ENCODE peak calls at places on chromosomes 4 and X, in six cellular contexts. S is neural crest cell, U is GM13977, H is lower lobe of right lung, R is fibroblast of pulmonary artery, O is HFF-Myc. J is an unnamed sample.

GRCh38 chr4:151434183-151434860 is 25.3 kb downstream of the FHIP1A start:
- DNase-seq in S (no peak), U (no peak), H (no peak), R (peak), O (no peak), J (no peak)

GRCh38 chr4:76758290-76758882 is 139.6 kb downstream of the SOWAHB start:
- DNase-seq in S (peak), U (peak), H (no peak), R (peak), O (peak), J (no peak)

GRCh38 chrX:40008841-40009461 is 88.8 kb downstream of the BCOR start:
- DNase-seq in S (no peak), U (no peak), H (peak), R (peak), O (no peak), J (peak)

GRCh38 chr4:46648088-46648744 is 258.3 kb upstream of the GABRA2 start:
- DNase-seq in S (peak), U (peak), H (no peak), R (peak), O (no peak), J (no peak)

GRCh38 chr4:147546341-147546740 is 65.4 kb downstream of the EDNRA start:
- DNase-seq in S (no peak), U (no peak), H (no peak), R (peak), O (peak), J (no peak)

GRCh38 chr4:67885727-67886126 is 1.9 kb upstream of the TMPRSS11D start:
- DNase-seq in S (no peak), U (no peak), H (no peak), R (peak), O (peak), J (no peak)

GRCh38 chrX:31421441-31421840 is 349.6 kb upstream of the FTHL17 start:
- DNase-seq in S (no peak), U (no peak), H (no peak), R (no peak), O (no peak), J (no peak)

GRCh38 chrX:55206152-55206941 is 13.8 kb upstream of the PAGE5 start:
- DNase-seq in S (no peak), U (no peak), H (no peak), R (no peak), O (no peak), J (no peak)

GRCh38 chrX:42415636-42416035 is 362.3 kb downstream of the PPP1R2C start:
- DNase-seq in S (no peak), U (no peak), H (no peak), R (no peak), O (no peak), J (no peak)

GRCh38 chrX:68041110-68041509 is 392.2 kb downstream of the OPHN1 start:
- DNase-seq in S (no peak), U (no peak), H (no peak), R (no peak), O (no peak), J (no peak)

GRCh38 chr4:1299301-1299860 is 9.7 kb downstream of the MAEA start:
- DNase-seq in S (no peak), U (no peak), H (peak), R (no peak), O (no peak), J (no peak)

GRCh38 chr4:144621681-144622080 is 24.3 kb upstream of the HHIP start:
- DNase-seq in S (no peak), U (no peak), H (no peak), R (no peak), O (no peak), J (no peak)

GRCh38 chr4:55296076-55296475 is 50.0 kb upstream of the SRD5A3 start:
- DNase-seq in S (no peak), U (no peak), H (no peak), R (peak), O (no peak), J (no peak)

GRCh38 chrX:95318882-95319281 is 1365.8 kb upstream of the DIAPH2 start:
- DNase-seq in S (no peak), U (peak), H (no peak), R (no peak), O (no peak), J (no peak)

GRCh38 chr4:40848251-40848650 is 98.5 kb downstream of the NSUN7 start:
- DNase-seq in S (no peak), U (no peak), H (no peak), R (no peak), O (no peak), J (no peak)

GRCh38 chr4:123986268-123986798 is 589.7 kb downstream of the SPRY1 start:
- DNase-seq in S (no peak), U (no peak), H (no peak), R (peak), O (peak), J (no peak)

GRCh38 chrX:78945186-78945912 is at the start of gene P2RY10:
- DNase-seq in S (no peak), U (peak), H (no peak), R (no peak), O (no peak), J (no peak)

GRCh38 chr4:87144346-87144745 is 76.1 kb downstream of the KLHL8 start:
- DNase-seq in S (no peak), U (no peak), H (no peak), R (no peak), O (no peak), J (no peak)

GRCh38 chr4:149785686-149786431 is 29.8 kb downstream of the IQCM start:
- DNase-seq in S (no peak), U (no peak), H (no peak), R (peak), O (no peak), J (no peak)

GRCh38 chr4:20176881-20177280 is 74.8 kb upstream of the SLIT2 start:
- DNase-seq in S (no peak), U (no peak), H (no peak), R (no peak), O (no peak), J (no peak)

GRCh38 chr4:65550500-65550899 is 119.8 kb downstream of the EPHA5 start:
- DNase-seq in S (no peak), U (no peak), H (no peak), R (no peak), O (no peak), J (no peak)

GRCh38 chr4:41287005-41287404 is 30.3 kb downstream of the UCHL1 start:
- DNase-seq in S (no peak), U (no peak), H (no peak), R (peak), O (peak), J (no peak)

GRCh38 chrX:74449322-74449936 is 28.1 kb downstream of the SLC16A2 start:
- DNase-seq in S (no peak), U (no peak), H (no peak), R (no peak), O (no peak), J (no peak)

GRCh38 chr4:95838192-95838591 is 1.7 kb upstream of the PDHA2 start:
- DNase-seq in S (no peak), U (no peak), H (no peak), R (no peak), O (no peak), J (no peak)

GRCh38 chr4:54077812-54078211 is 13.4 kb upstream of the CHIC2 start:
- DNase-seq in S (no peak), U (no peak), H (no peak), R (peak), O (no peak), J (no peak)

GRCh38 chrX:125436855-125437254 is 117.2 kb downstream of the TEX13C start:
- DNase-seq in S (no peak), U (no peak), H (no peak), R (peak), O (no peak), J (no peak)

GRCh38 chr4:79917246-79917645 is 155.8 kb downstream of the ANTXR2 start:
- DNase-seq in S (no peak), U (peak), H (no peak), R (peak), O (peak), J (peak)

GRCh38 chr4:40800064-40800463 is 50.3 kb downstream of the NSUN7 start:
- DNase-seq in S (no peak), U (no peak), H (no peak), R (no peak), O (no peak), J (no peak)

GRCh38 chrX:70433848-70434351 is 10.7 kb upstream of the DLG3 start:
- DNase-seq in S (peak), U (peak), H (peak), R (peak), O (no peak), J (peak)

GRCh38 chrX:106220177-106220576 is 52.1 kb downstream of the PWWP3B start:
- DNase-seq in S (no peak), U (no peak), H (no peak), R (peak), O (no peak), J (no peak)

GRCh38 chrX:38806054-38806389 is 4.8 kb downstream of the MID1IP1 start:
- DNase-seq in S (no peak), U (no peak), H (no peak), R (no peak), O (no peak), J (no peak)

GRCh38 chr4:153241970-153242847 is 38.0 kb downstream of the TRIM2 start:
- DNase-seq in S (no peak), U (no peak), H (no peak), R (no peak), O (no peak), J (no peak)

GRCh38 chr4:153748378-153748777 is 11.4 kb downstream of the RNF175 start:
- DNase-seq in S (no peak), U (no peak), H (no peak), R (peak), O (peak), J (no peak)

GRCh38 chr4:141538001-141538400 is 98.4 kb upstream of the IL15 start:
- DNase-seq in S (no peak), U (no peak), H (no peak), R (no peak), O (no peak), J (no peak)

GRCh38 chr4:54061873-54062272 is 2.5 kb downstream of the CHIC2 start:
- DNase-seq in S (no peak), U (no peak), H (no peak), R (no peak), O (no peak), J (no peak)

GRCh38 chrX:96713303-96713702 is 28.7 kb downstream of the DIAPH2 start:
- DNase-seq in S (no peak), U (no peak), H (no peak), R (no peak), O (no peak), J (no peak)

GRCh38 chr4:159765402-159765801 is 662.5 kb downstream of the RAPGEF2 start:
- DNase-seq in S (no peak), U (no peak), H (no peak), R (peak), O (no peak), J (no peak)

GRCh38 chr4:80610845-80611244 is 275.3 kb downstream of the CFAP299 start:
- DNase-seq in S (no peak), U (peak), H (no peak), R (peak), O (peak), J (peak)

GRCh38 chr4:41307633-41308032 is 50.9 kb downstream of the UCHL1 start:
- DNase-seq in S (no peak), U (no peak), H (no peak), R (peak), O (no peak), J (no peak)

GRCh38 chr4:139744232-139744631 is 78.6 kb downstream of the MGST2 start:
- DNase-seq in S (no peak), U (no peak), H (no peak), R (no peak), O (no peak), J (no peak)

GRCh38 chr4:139743027-139743426 is 77.4 kb downstream of the MGST2 start:
- DNase-seq in S (no peak), U (no peak), H (no peak), R (no peak), O (no peak), J (no peak)

GRCh38 chr4:139738846-139739613 is 73.4 kb downstream of the MGST2 start:
- DNase-seq in S (no peak), U (no peak), H (no peak), R (no peak), O (no peak), J (no peak)

GRCh38 chr4:139740121-139740520 is 74.5 kb downstream of the MGST2 start:
- DNase-seq in S (no peak), U (no peak), H (no peak), R (no peak), O (no peak), J (no peak)

GRCh38 chr4:139740531-139741041 is 75.0 kb downstream of the MGST2 start:
- DNase-seq in S (no peak), U (no peak), H (peak), R (peak), O (peak), J (no peak)
- TF ChIP-seq CTCF in S (no peak), U (no peak), H (peak), R (peak), O (peak), J (no peak)

GRCh38 chr4:3532714-3533336 is 603 bp upstream of the LRPAP1 start:
- DNase-seq in S (no peak), U (no peak), H (no peak), R (no peak), O (no peak), J (no peak)

GRCh38 chr4:3531887-3532713 is at the start of gene LRPAP1:
- DNase-seq in S (peak), U (peak), H (peak), R (peak), O (peak), J (peak)

GRCh38 chr4:3530663-3531254 is 1.5 kb downstream of the LRPAP1 start:
- DNase-seq in S (no peak), U (no peak), H (no peak), R (no peak), O (no peak), J (no peak)

GRCh38 chr4:3530051-3530450 is 2.2 kb downstream of the LRPAP1 start:
- DNase-seq in S (no peak), U (no peak), H (no peak), R (no peak), O (no peak), J (no peak)

DNA sequence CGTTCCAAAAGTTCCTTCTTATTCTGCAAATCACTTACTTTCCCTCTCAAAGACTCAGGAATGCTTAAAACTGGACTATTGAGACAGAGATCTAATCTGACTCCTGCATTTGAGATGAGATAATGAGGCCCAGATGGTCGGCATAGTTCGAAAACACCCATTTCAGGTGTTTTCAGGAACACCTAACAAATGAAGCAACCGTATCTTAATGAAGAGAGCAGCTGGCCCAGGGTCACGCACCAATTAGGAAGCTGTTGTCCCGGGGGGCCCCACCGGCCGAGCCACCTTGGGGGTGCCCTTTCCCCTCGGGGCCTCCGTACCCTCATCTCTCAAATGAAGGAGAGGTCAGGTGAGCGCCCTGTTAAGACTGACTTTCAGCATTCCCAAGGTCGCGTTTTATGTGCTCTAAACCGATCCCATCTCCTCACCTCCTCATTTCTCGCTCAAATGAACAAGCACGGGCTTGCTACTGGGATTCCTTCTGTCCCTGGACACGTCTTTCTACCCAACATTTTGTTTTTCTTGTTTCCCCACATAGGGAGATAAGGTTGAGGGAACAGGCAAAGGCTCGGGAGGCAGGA is 826 bp downstream of the LRPAP1 start:
- DNase-seq in S (no peak), U (no peak), H (no peak), R (peak), O (no peak), J (no peak)
- TF ChIP-seq CTCF in S (no peak), U (no peak), H (no peak), R (no peak), O (no peak), J (no peak)

GRCh38 chr4:6017800-6018199 is 431 bp downstream of the C4orf50 start:
- DNase-seq in S (no peak), U (no peak), H (no peak), R (no peak), O (no peak), J (no peak)

GRCh38 chr4:6018331-6018730 is at the start of gene C4orf50:
- DNase-seq in S (no peak), U (no peak), H (no peak), R (no peak), O (no peak), J (no peak)

GRCh38 chr4:6019316-6020263 is 1.4 kb upstream of the C4orf50 start:
- DNase-seq in S (peak), U (peak), H (no peak), R (peak), O (peak), J (no peak)

GRCh38 chr4:6013564-6013963 is 4.7 kb downstream of the C4orf50 start:
- DNase-seq in S (no peak), U (no peak), H (no peak), R (no peak), O (no peak), J (no peak)

DNA sequence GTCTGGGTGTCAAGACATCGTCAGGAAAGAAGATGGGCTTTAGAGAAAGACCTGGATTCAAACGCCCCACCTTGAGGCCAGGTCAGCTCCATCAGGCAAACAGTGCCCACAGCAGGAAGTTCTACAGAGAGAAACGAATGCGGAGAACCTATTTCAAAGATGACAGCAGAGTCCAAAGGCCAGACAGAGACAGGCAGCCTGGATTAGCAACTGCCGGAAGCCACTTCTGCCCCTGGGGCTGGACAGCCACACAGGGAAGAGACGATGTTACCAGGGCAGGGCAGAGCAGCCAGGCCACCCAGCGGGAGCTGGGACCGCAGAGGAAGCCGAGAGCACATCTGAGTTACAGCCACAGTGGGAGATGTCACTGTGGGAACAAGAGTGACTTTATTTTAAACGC is 1.2 kb downstream of the C4orf50 start:
- DNase-seq in S (no peak), U (no peak), H (no peak), R (no peak), O (no peak), J (no peak)
- TF ChIP-seq CTCF in S (no peak), U (no peak), H (no peak), R (no peak), O (no peak), J (no peak)

GRCh38 chrX:123230798-123231197 is 46.7 kb downstream of the GRIA3 start:
- DNase-seq in S (no peak), U (no peak), H (no peak), R (no peak), O (no peak), J (no peak)
- TF ChIP-seq CTCF in S (no peak), U (no peak), H (no peak), R (no peak), O (no peak), J (no peak)

GRCh38 chr4:166996216-166996615 is 238.1 kb downstream of the SPOCK3 start:
- DNase-seq in S (no peak), U (no peak), H (no peak), R (no peak), O (no peak), J (no peak)

GRCh38 chr4:167000141-167000852 is 234.0 kb downstream of the SPOCK3 start:
- DNase-seq in S (no peak), U (no peak), H (no peak), R (no peak), O (no peak), J (no peak)

GRCh38 chr4:166991162-166991561 is 243.1 kb downstream of the SPOCK3 start:
- DNase-seq in S (no peak), U (no peak), H (no peak), R (peak), O (no peak), J (no peak)

GRCh38 chr4:166989886-166990285 is 244.4 kb downstream of the SPOCK3 start:
- DNase-seq in S (no peak), U (no peak), H (no peak), R (no peak), O (no peak), J (no peak)

GRCh38 chr4:166994686-166995085 is 239.6 kb downstream of the SPOCK3 start:
- DNase-seq in S (no peak), U (no peak), H (no peak), R (no peak), O (no peak), J (no peak)
- TF ChIP-seq CTCF in S (no peak), U (no peak), H (no peak), R (no peak), O (no peak), J (no peak)

GRCh38 chrX:153969904-153970397 is 1.7 kb downstream of the HCFC1 start:
- DNase-seq in S (no peak), U (no peak), H (no peak), R (peak), O (no peak), J (no peak)

GRCh38 chrX:153969125-153969903 is 2.3 kb downstream of the HCFC1 start:
- DNase-seq in S (no peak), U (no peak), H (no peak), R (no peak), O (no peak), J (no peak)

GRCh38 chrX:153968255-153968654 is 3.4 kb downstream of the HCFC1 start:
- DNase-seq in S (no peak), U (no peak), H (no peak), R (no peak), O (no peak), J (no peak)

GRCh38 chrX:153967536-153968214 is 3.9 kb downstream of the HCFC1 start:
- DNase-seq in S (no peak), U (no peak), H (no peak), R (no peak), O (no peak), J (peak)

GRCh38 chrX:153968754-153969124 is 2.9 kb downstream of the HCFC1 start:
- DNase-seq in S (no peak), U (no peak), H (no peak), R (no peak), O (no peak), J (no peak)
- TF ChIP-seq CTCF in S (no peak), U (peak), H (peak), R (no peak), O (no peak), J (no peak)

DNA sequence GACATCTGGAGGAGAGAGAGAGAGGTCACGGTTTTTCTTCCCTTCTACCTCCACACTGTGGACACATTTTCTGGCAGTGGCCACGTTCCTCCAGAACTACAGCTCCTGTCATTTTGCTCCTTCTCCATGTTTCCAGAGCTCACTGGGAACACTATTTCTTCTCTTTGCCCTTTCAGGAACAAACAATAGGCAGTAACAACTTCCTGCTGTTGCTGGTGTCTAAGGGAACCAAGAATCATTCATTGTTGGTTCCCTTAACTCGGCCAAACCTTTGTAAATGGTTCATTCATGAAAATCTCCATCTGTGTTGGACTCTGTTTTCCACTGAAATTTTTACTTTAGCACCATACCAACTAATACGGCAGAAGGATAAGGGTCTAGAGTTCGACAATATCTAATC is 334.6 kb downstream of the GPAT3 start:
- DNase-seq in S (no peak), U (no peak), H (no peak), R (no peak), O (no peak), J (no peak)
- TF ChIP-seq CTCF in S (no peak), U (no peak), H (no peak), R (no peak), O (no peak), J (no peak)